ENCODE peak calls at places on chromosomes 1 and 21, in six cellular contexts. One of them, this sample, is unnamed.

GRCh38 chr1:55040083-55040952 is 970 bp downstream of the PCSK9 start:
- DNase-seq in PC-9: no peak
- DNase-seq in MM.1S: no peak
- DNase-seq in fibroblast of lung: peak
- DNase-seq in GM23338: peak
- DNase-seq in PC-3: no peak
- DNase-seq in this sample: peak

GRCh38 chr1:214506972-214507431 is 44.4 kb downstream of the PTPN14 start:
- DNase-seq in PC-9: peak
- DNase-seq in MM.1S: no peak
- DNase-seq in fibroblast of lung: peak
- DNase-seq in GM23338: peak
- DNase-seq in PC-3: peak
- DNase-seq in this sample: peak

GRCh38 chr1:109509176-109510134 is at the start of gene AMIGO1:
- DNase-seq in PC-9: peak
- DNase-seq in MM.1S: peak
- DNase-seq in fibroblast of lung: peak
- DNase-seq in GM23338: peak
- DNase-seq in PC-3: peak
- DNase-seq in this sample: peak

GRCh38 chr1:67766117-67766978 is 66.9 kb downstream of the GNG12 start:
- DNase-seq in PC-9: peak
- DNase-seq in MM.1S: peak
- DNase-seq in fibroblast of lung: peak
- DNase-seq in GM23338: peak
- DNase-seq in PC-3: peak
- DNase-seq in this sample: peak

GRCh38 chr1:211088156-211088555 is 45.8 kb downstream of the KCNH1 start:
- DNase-seq in PC-9: no peak
- DNase-seq in MM.1S: no peak
- DNase-seq in fibroblast of lung: no peak
- DNase-seq in GM23338: no peak
- DNase-seq in PC-3: no peak
- DNase-seq in this sample: no peak

GRCh38 chr1:8516793-8517556 is 199.1 kb downstream of the SLC45A1 start:
- DNase-seq in PC-9: no peak
- DNase-seq in MM.1S: no peak
- DNase-seq in fibroblast of lung: peak
- DNase-seq in GM23338: no peak
- DNase-seq in PC-3: no peak
- DNase-seq in this sample: no peak

GRCh38 chr1:218739426-218739825 is 394.3 kb downstream of the TGFB2 start:
- DNase-seq in PC-9: no peak
- DNase-seq in MM.1S: no peak
- DNase-seq in fibroblast of lung: peak
- DNase-seq in GM23338: no peak
- DNase-seq in PC-3: no peak
- DNase-seq in this sample: no peak

GRCh38 chr21:43908167-43908566 is 43.1 kb downstream of the AGPAT3 start:
- DNase-seq in PC-9: no peak
- DNase-seq in MM.1S: no peak
- DNase-seq in fibroblast of lung: no peak
- DNase-seq in GM23338: no peak
- DNase-seq in PC-3: no peak
- DNase-seq in this sample: no peak

GRCh38 chr1:92277105-92277504 is 21.7 kb downstream of the GLMN start:
- DNase-seq in PC-9: no peak
- DNase-seq in MM.1S: no peak
- DNase-seq in fibroblast of lung: peak
- DNase-seq in GM23338: no peak
- DNase-seq in PC-3: peak
- DNase-seq in this sample: no peak

GRCh38 chr1:114668784-114669561 is 876 bp downstream of the DENND2C start:
- DNase-seq in PC-9: no peak
- DNase-seq in MM.1S: peak
- DNase-seq in fibroblast of lung: peak
- DNase-seq in GM23338: peak
- DNase-seq in PC-3: peak
- DNase-seq in this sample: no peak

GRCh38 chr1:21857142-21857839 is 45.2 kb downstream of the LDLRAD2 start:
- DNase-seq in PC-9: no peak
- DNase-seq in MM.1S: no peak
- DNase-seq in fibroblast of lung: peak
- DNase-seq in GM23338: no peak
- DNase-seq in PC-3: no peak
- DNase-seq in this sample: no peak

GRCh38 chr1:181204530-181204929 is 116.0 kb downstream of the IER5 start:
- DNase-seq in PC-9: no peak
- DNase-seq in MM.1S: no peak
- DNase-seq in fibroblast of lung: no peak
- DNase-seq in GM23338: no peak
- DNase-seq in PC-3: no peak
- DNase-seq in this sample: no peak

GRCh38 chr1:153437236-153437635 is 20.9 kb downstream of the S100A7A start:
- DNase-seq in PC-9: no peak
- DNase-seq in MM.1S: no peak
- DNase-seq in fibroblast of lung: no peak
- DNase-seq in GM23338: no peak
- DNase-seq in PC-3: no peak
- DNase-seq in this sample: no peak

GRCh38 chr1:201506092-201506491 is 831 bp downstream of the CSRP1 start:
- DNase-seq in PC-9: no peak
- DNase-seq in MM.1S: no peak
- DNase-seq in fibroblast of lung: no peak
- DNase-seq in GM23338: no peak
- DNase-seq in PC-3: no peak
- DNase-seq in this sample: no peak

GRCh38 chr1:47439151-47440051 is 1.6 kb downstream of the FOXD2 start:
- DNase-seq in PC-9: no peak
- DNase-seq in MM.1S: no peak
- DNase-seq in fibroblast of lung: no peak
- DNase-seq in GM23338: peak
- DNase-seq in PC-3: no peak
- DNase-seq in this sample: peak
- TF ChIP-seq EZH2 in PC-9: no peak
- TF ChIP-seq EZH2 in MM.1S: no peak
- TF ChIP-seq EZH2 in fibroblast of lung: no peak
- TF ChIP-seq EZH2 in GM23338: peak
- TF ChIP-seq EZH2 in PC-3: no peak
- TF ChIP-seq EZH2 in this sample: peak

DNA sequence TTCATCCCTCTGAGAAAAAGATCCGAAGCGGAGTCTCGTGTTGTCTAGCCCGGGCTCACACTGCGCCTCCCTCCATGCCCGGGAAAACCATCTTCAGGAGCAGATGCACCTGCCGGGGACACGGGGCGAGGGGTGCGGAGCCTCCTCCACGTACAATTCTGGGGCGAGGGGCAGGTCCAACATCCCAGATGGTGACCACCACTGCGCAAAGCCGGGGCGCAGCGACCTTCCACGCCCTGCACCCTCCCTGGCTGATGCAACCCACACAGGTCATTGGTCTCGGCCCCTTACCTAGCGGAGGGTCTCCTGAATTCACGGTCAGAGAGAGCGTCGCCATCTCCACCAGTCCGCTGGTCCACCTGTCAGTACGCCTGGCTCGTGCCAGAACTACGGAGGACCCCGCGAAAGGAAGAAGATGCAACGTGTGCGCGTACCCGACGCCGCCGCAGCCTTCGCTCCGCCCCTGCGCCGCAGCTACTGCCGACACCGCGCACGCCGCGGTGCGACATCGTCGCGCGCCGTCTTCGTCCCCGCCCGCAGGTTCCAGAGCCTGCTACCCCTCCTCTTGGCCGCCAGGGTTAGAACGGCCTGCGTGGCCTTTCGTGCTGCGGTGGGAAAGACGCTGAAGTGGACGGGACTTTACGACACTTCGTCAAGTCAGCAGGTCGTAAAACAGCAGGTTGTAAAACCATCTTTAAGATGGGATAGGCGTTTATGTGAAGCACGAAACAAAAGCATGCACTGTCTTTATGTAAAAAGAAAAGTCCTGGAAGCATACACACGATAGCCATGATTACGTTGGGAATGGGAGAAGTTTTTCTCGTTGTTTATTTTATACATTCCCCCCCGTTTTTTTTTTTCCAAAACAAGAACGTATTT is at the start of gene EPRS1:
- DNase-seq in PC-9: peak
- DNase-seq in MM.1S: peak
- DNase-seq in fibroblast of lung: peak
- DNase-seq in GM23338: peak
- DNase-seq in PC-3: peak
- DNase-seq in this sample: peak
- TF ChIP-seq CTCF in PC-9: peak
- TF ChIP-seq CTCF in MM.1S: peak
- TF ChIP-seq CTCF in fibroblast of lung: peak
- TF ChIP-seq CTCF in GM23338: peak
- TF ChIP-seq CTCF in PC-3: peak
- TF ChIP-seq CTCF in this sample: peak

GRCh38 chr1:223358826-223359225 is 5.2 kb downstream of the SUSD4 start:
- DNase-seq in PC-9: no peak
- DNase-seq in MM.1S: no peak
- DNase-seq in fibroblast of lung: peak
- DNase-seq in GM23338: peak
- DNase-seq in PC-3: peak
- DNase-seq in this sample: peak

GRCh38 chr1:223364685-223365382 is 858 bp upstream of the SUSD4 start:
- DNase-seq in PC-9: peak
- DNase-seq in MM.1S: peak
- DNase-seq in fibroblast of lung: peak
- DNase-seq in GM23338: peak
- DNase-seq in PC-3: no peak
- DNase-seq in this sample: peak

GRCh38 chr1:223363856-223364684 is at the start of gene SUSD4:
- DNase-seq in PC-9: peak
- DNase-seq in MM.1S: peak
- DNase-seq in fibroblast of lung: peak
- DNase-seq in GM23338: peak
- DNase-seq in PC-3: peak
- DNase-seq in this sample: peak

DNA sequence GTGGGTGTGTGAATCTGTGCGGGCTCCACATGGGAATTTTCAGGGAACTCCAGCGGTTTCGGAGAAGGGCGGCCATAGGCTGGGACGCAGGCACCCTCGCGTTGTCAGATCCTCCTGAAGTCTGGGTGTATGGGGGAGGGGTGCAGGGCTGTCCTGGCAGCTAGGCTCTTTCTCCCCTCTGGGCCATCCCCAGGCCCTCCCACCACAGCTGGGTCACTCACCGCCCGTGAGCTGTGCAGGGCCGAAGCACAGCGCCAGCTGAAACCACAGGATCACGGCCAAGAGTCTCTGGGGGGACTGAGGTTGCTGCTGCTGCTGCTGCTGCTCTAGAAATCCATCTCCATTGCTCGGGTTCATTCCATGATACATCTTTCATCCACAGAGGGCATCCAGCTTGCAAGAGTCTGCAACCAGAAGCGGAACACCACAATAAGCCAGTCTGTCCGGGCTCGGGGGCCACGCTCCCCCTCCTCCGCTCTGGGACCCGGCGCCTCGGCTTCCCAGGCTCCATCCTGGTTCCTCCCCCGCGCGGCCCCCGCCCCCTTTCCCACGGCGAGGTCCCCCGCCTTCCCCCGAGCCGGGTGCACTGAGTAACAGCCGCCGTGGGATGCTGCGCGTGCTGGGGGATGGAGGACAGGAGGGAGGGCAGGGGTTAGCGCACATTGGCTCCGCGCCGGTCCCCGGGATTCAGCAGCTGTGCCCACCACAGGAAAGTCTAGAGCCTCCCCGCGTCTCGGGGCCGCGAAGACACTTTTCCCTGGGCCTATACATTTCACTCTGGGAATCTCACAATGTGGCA is 720 bp downstream of the SUSD4 start:
- DNase-seq in PC-9: peak
- DNase-seq in MM.1S: no peak
- DNase-seq in fibroblast of lung: peak
- DNase-seq in GM23338: peak
- DNase-seq in PC-3: no peak
- DNase-seq in this sample: peak
- TF ChIP-seq EZH2 in PC-9: no peak
- TF ChIP-seq EZH2 in MM.1S: no peak
- TF ChIP-seq EZH2 in fibroblast of lung: peak
- TF ChIP-seq EZH2 in GM23338: no peak
- TF ChIP-seq EZH2 in PC-3: peak
- TF ChIP-seq EZH2 in this sample: no peak

DNA sequence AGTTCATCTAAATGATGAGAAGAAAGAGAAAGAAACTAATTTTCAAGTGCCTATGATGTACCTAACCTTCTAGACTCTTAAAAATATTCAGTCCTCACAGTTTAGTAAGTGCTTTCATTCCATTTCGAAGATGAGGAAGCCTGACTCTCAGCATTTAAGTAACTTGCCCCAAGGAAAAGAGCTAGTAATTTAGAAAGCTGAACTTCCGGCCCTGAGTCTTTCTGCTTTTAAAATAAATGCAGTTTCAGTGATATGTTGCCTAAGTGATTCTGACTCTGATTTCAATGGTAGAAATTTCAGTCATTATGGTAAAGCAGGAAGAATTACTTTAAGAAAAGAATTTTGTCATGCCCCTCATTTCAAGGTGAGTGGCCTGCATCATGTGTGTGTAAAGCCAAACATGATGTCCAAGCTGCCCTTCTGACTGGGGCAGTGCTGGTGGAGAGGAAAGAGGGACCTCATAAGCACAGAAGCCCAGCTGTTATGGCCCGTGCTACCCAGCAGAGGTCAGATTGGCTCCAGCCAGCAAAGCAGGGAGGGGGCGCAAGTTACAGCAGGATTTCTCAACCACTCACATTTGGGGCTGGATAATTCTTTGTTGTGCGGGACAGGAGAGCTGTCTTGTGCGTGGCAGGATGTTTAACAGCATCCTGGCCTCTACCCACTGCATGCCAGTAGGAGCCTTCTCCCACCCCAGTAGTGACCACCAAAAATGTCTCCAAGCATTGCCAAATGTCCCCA is 10.7 kb downstream of the ATP1A4 start:
- DNase-seq in PC-9: no peak
- DNase-seq in MM.1S: no peak
- DNase-seq in fibroblast of lung: peak
- DNase-seq in GM23338: peak
- DNase-seq in PC-3: no peak
- DNase-seq in this sample: peak
- TF ChIP-seq CTCF in PC-9: no peak
- TF ChIP-seq CTCF in MM.1S: peak
- TF ChIP-seq CTCF in fibroblast of lung: peak
- TF ChIP-seq CTCF in GM23338: peak
- TF ChIP-seq CTCF in PC-3: peak
- TF ChIP-seq CTCF in this sample: peak

DNA sequence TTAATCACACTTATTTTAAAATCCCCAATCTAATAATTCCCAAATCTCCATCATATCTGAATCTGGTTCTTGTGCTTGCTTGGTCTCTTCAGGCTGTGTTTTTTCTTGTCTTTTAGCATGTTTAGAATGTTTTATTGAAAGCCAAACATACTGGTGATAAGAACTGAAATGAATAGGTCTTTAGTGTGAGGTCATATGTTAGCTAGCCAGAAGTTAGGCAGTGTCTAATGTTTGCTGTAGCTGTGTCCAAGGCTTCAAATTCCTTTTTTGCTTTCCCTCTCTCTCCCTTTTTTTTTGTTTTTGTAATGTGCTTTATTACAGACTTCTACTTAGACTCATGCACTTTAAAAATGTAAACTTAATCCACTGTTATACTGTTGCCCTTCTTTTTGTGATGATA is 725.2 kb downstream of the BRINP3 start:
- DNase-seq in PC-9: no peak
- DNase-seq in MM.1S: no peak
- DNase-seq in fibroblast of lung: peak
- DNase-seq in GM23338: no peak
- DNase-seq in PC-3: no peak
- DNase-seq in this sample: no peak
- TF ChIP-seq EZH2 in PC-9: no peak
- TF ChIP-seq EZH2 in MM.1S: no peak
- TF ChIP-seq EZH2 in fibroblast of lung: no peak
- TF ChIP-seq EZH2 in GM23338: no peak
- TF ChIP-seq EZH2 in PC-3: no peak
- TF ChIP-seq EZH2 in this sample: no peak

This sample was measured in neural progenitor cell.